ENCODE peak calls at places on chromosome 14, in eight cellular contexts. One of them, this sample, is unnamed.

GRCh38 chr14:86788229-86788628 is 1204.8 kb downstream of the GALC start:
- DNase-seq in tibial nerve: no peak
- DNase-seq in AG04450: no peak
- DNase-seq in upper lobe of right lung: no peak
- DNase-seq in SK-N-SH: no peak
- DNase-seq in GM06990: no peak
- DNase-seq in PC-3: no peak
- DNase-seq in stomach: no peak
- DNase-seq in this sample: no peak

GRCh38 chr14:29410581-29410980 is 517.1 kb downstream of the PRKD1 start:
- DNase-seq in tibial nerve: no peak
- DNase-seq in AG04450: no peak
- DNase-seq in upper lobe of right lung: no peak
- DNase-seq in SK-N-SH: no peak
- DNase-seq in GM06990: no peak
- DNase-seq in PC-3: no peak
- DNase-seq in stomach: no peak
- DNase-seq in this sample: no peak

GRCh38 chr14:96827310-96827709 is 30.1 kb downstream of the VRK1 start:
- DNase-seq in tibial nerve: no peak
- DNase-seq in AG04450: no peak
- DNase-seq in upper lobe of right lung: no peak
- DNase-seq in SK-N-SH: no peak
- DNase-seq in GM06990: no peak
- DNase-seq in PC-3: no peak
- DNase-seq in stomach: no peak
- DNase-seq in this sample: no peak

GRCh38 chr14:61516957-61517356 is 178.4 kb upstream of the HIF1A start:
- DNase-seq in tibial nerve: no peak
- DNase-seq in AG04450: no peak
- DNase-seq in upper lobe of right lung: no peak
- DNase-seq in SK-N-SH: no peak
- DNase-seq in GM06990: no peak
- DNase-seq in PC-3: peak; percentile 80
- DNase-seq in stomach: no peak
- DNase-seq in this sample: no peak

GRCh38 chr14:22432348-22432976 is 156.6 kb downstream of the DAD1 start:
- DNase-seq in tibial nerve: no peak
- DNase-seq in AG04450: peak; percentile 74
- DNase-seq in upper lobe of right lung: no peak
- DNase-seq in SK-N-SH: no peak
- DNase-seq in GM06990: peak; percentile 29
- DNase-seq in PC-3: peak; percentile 97
- DNase-seq in stomach: peak; percentile 65
- DNase-seq in this sample: no peak

GRCh38 chr14:103961928-103962578 is 19.7 kb upstream of the RD3L start:
- DNase-seq in tibial nerve: no peak
- DNase-seq in AG04450: no peak
- DNase-seq in upper lobe of right lung: no peak
- DNase-seq in SK-N-SH: no peak
- DNase-seq in GM06990: no peak
- DNase-seq in PC-3: peak; percentile 13
- DNase-seq in stomach: no peak
- DNase-seq in this sample: no peak

GRCh38 chr14:105173901-105174894 is 5.6 kb upstream of the JAG2 start:
- DNase-seq in tibial nerve: no peak
- DNase-seq in AG04450: no peak
- DNase-seq in upper lobe of right lung: no peak
- DNase-seq in SK-N-SH: no peak
- DNase-seq in GM06990: peak; percentile 52
- DNase-seq in PC-3: no peak
- DNase-seq in stomach: no peak
- DNase-seq in this sample: no peak

GRCh38 chr14:98138666-98139065 is 1133.3 kb downstream of the BCL11B start:
- DNase-seq in tibial nerve: no peak
- DNase-seq in AG04450: no peak
- DNase-seq in upper lobe of right lung: no peak
- DNase-seq in SK-N-SH: peak; percentile 17
- DNase-seq in GM06990: no peak
- DNase-seq in PC-3: peak; percentile 30
- DNase-seq in stomach: no peak
- DNase-seq in this sample: peak; percentile 81

GRCh38 chr14:81974543-81974942 is 440.9 kb upstream of the SEL1L start:
- DNase-seq in tibial nerve: no peak
- DNase-seq in AG04450: no peak
- DNase-seq in upper lobe of right lung: no peak
- DNase-seq in SK-N-SH: no peak
- DNase-seq in GM06990: no peak
- DNase-seq in PC-3: no peak
- DNase-seq in stomach: no peak
- DNase-seq in this sample: no peak

GRCh38 chr14:77123381-77124344 is 17.9 kb downstream of the ZDHHC22 start:
- DNase-seq in tibial nerve: peak; percentile 37
- DNase-seq in AG04450: no peak
- DNase-seq in upper lobe of right lung: peak; percentile 85
- DNase-seq in SK-N-SH: no peak
- DNase-seq in GM06990: no peak
- DNase-seq in PC-3: peak; percentile 96
- DNase-seq in stomach: peak; percentile 96
- DNase-seq in this sample: no peak

GRCh38 chr14:38297681-38298080 is 41.8 kb upstream of the CLEC14A start:
- DNase-seq in tibial nerve: no peak
- DNase-seq in AG04450: no peak
- DNase-seq in upper lobe of right lung: no peak
- DNase-seq in SK-N-SH: no peak
- DNase-seq in GM06990: no peak
- DNase-seq in PC-3: peak; percentile 17
- DNase-seq in stomach: no peak
- DNase-seq in this sample: no peak

GRCh38 chr14:103597623-103598372 is 31.2 kb upstream of the KLC1 start:
- DNase-seq in tibial nerve: no peak
- DNase-seq in AG04450: peak; percentile 78
- DNase-seq in upper lobe of right lung: no peak
- DNase-seq in SK-N-SH: no peak
- DNase-seq in GM06990: no peak
- DNase-seq in PC-3: peak; percentile 92
- DNase-seq in stomach: no peak
- DNase-seq in this sample: no peak

GRCh38 chr14:85466678-85467077 is 63.3 kb upstream of the FLRT2 start:
- DNase-seq in tibial nerve: no peak
- DNase-seq in AG04450: no peak
- DNase-seq in upper lobe of right lung: no peak
- DNase-seq in SK-N-SH: no peak
- DNase-seq in GM06990: no peak
- DNase-seq in PC-3: peak; percentile 15
- DNase-seq in stomach: no peak
- DNase-seq in this sample: no peak

GRCh38 chr14:56903304-56904021 is 93.2 kb upstream of the OTX2 start:
- DNase-seq in tibial nerve: no peak
- DNase-seq in AG04450: no peak
- DNase-seq in upper lobe of right lung: no peak
- DNase-seq in SK-N-SH: no peak
- DNase-seq in GM06990: no peak
- DNase-seq in PC-3: no peak
- DNase-seq in stomach: no peak
- DNase-seq in this sample: no peak
- H3K4me3 ChIP-seq in tibial nerve: no peak overlapping the region
- H3K4me3 ChIP-seq in AG04450: no peak overlapping the region
- H3K4me3 ChIP-seq in upper lobe of right lung: no peak overlapping the region
- H3K4me3 ChIP-seq in SK-N-SH: no peak overlapping the region
- H3K4me3 ChIP-seq in GM06990: no peak overlapping the region
- H3K4me3 ChIP-seq in PC-3: no peak overlapping the region
- H3K4me3 ChIP-seq in stomach: no peak overlapping the region
- H3K4me3 ChIP-seq in this sample: no peak overlapping the region

GRCh38 chr14:94481468-94482131 is 5.6 kb upstream of the SERPINA9 start:
- DNase-seq in tibial nerve: no peak
- DNase-seq in AG04450: no peak
- DNase-seq in upper lobe of right lung: no peak
- DNase-seq in SK-N-SH: no peak
- DNase-seq in GM06990: no peak
- DNase-seq in PC-3: no peak
- DNase-seq in stomach: no peak
- DNase-seq in this sample: no peak
- H3K27me3 ChIP-seq in tibial nerve: peaks cover 3% of the 10 kb centered on the region
- H3K27me3 ChIP-seq in AG04450: peaks cover under 1% of the 10 kb centered on the region
- H3K27me3 ChIP-seq in upper lobe of right lung: peaks cover 2% of the 10 kb centered on the region
- H3K27me3 ChIP-seq in SK-N-SH: no peaks in the 10 kb centered on the region
- H3K27me3 ChIP-seq in GM06990: no peaks in the 10 kb centered on the region
- H3K27me3 ChIP-seq in PC-3: peaks cover 4% of the 10 kb centered on the region
- H3K27me3 ChIP-seq in stomach: peaks cover 6% of the 10 kb centered on the region
- H3K27me3 ChIP-seq in this sample: no peaks in the 10 kb centered on the region

GRCh38 chr14:71712478-71712877 is 219.8 kb upstream of the RGS6 start:
- DNase-seq in tibial nerve: no peak
- DNase-seq in AG04450: no peak
- DNase-seq in upper lobe of right lung: no peak
- DNase-seq in SK-N-SH: no peak
- DNase-seq in GM06990: no peak
- DNase-seq in PC-3: no peak
- DNase-seq in stomach: no peak
- DNase-seq in this sample: no peak

GRCh38 chr14:71711619-71712018 is 220.6 kb upstream of the RGS6 start:
- DNase-seq in tibial nerve: no peak
- DNase-seq in AG04450: no peak
- DNase-seq in upper lobe of right lung: no peak
- DNase-seq in SK-N-SH: no peak
- DNase-seq in GM06990: no peak
- DNase-seq in PC-3: peak; percentile 62
- DNase-seq in stomach: no peak
- DNase-seq in this sample: no peak

GRCh38 chr14:71716371-71716770 is 215.9 kb upstream of the RGS6 start:
- DNase-seq in tibial nerve: no peak
- DNase-seq in AG04450: no peak
- DNase-seq in upper lobe of right lung: no peak
- DNase-seq in SK-N-SH: no peak
- DNase-seq in GM06990: no peak
- DNase-seq in PC-3: no peak
- DNase-seq in stomach: no peak
- DNase-seq in this sample: no peak

GRCh38 chr14:71713061-71713850 is 219.0 kb upstream of the RGS6 start:
- DNase-seq in tibial nerve: no peak
- DNase-seq in AG04450: no peak
- DNase-seq in upper lobe of right lung: no peak
- DNase-seq in SK-N-SH: no peak
- DNase-seq in GM06990: no peak
- DNase-seq in PC-3: peak; percentile 22
- DNase-seq in stomach: no peak
- DNase-seq in this sample: no peak

GRCh38 chr14:71714225-71714624 is 218.0 kb upstream of the RGS6 start:
- DNase-seq in tibial nerve: no peak
- DNase-seq in AG04450: no peak
- DNase-seq in upper lobe of right lung: no peak
- DNase-seq in SK-N-SH: no peak
- DNase-seq in GM06990: no peak
- DNase-seq in PC-3: peak; percentile 50
- DNase-seq in stomach: no peak
- DNase-seq in this sample: no peak
- H3K4me3 ChIP-seq in tibial nerve: no peak overlapping the region
- H3K4me3 ChIP-seq in AG04450: no peak overlapping the region
- H3K4me3 ChIP-seq in upper lobe of right lung: no peak overlapping the region
- H3K4me3 ChIP-seq in SK-N-SH: no peak overlapping the region
- H3K4me3 ChIP-seq in GM06990: no peak overlapping the region
- H3K4me3 ChIP-seq in PC-3: no peak overlapping the region
- H3K4me3 ChIP-seq in stomach: no peak overlapping the region
- H3K4me3 ChIP-seq in this sample: no peak overlapping the region

DNA sequence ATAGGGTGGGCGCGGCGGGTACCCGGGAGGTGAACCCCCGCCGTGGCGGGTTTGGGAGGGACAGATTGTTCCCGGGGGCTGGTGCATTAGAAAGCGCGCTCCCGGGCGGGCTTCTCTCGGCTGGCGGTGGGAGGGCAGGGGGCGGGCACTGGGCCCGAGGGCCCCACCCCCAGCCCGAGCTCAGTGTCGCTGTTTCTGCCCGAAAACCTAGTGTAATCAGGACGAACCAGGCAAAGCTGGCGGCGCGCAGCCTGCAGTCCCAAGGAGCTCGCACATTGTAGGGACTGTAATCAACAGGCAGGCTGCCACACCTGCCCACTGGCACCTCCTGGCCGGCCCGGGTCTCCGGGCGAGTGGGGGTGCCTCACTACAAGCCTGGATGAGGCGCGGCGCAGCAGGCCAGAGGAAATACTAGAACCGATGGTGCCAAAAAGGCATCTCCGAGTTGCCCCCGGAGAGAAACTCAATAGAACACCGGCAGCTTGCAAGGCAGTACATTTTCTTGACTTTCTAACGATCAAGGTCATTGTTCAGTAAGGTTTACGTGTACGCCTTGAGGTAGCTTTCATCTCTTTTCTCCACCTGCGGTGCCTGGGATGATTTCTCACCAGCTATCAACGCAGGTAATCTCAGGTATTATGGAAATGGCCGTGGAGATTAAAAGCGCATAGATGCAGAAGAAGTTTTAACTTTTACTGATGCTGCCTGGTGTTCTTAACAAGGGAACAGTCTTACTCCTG is 845 bp upstream of the SPTB start:
- DNase-seq in tibial nerve: no peak
- DNase-seq in AG04450: no peak
- DNase-seq in upper lobe of right lung: peak; percentile 78
- DNase-seq in SK-N-SH: peak; percentile 89
- DNase-seq in GM06990: peak; percentile 65
- DNase-seq in PC-3: peak; percentile 56
- DNase-seq in stomach: peak; percentile 46
- DNase-seq in this sample: peak; percentile 38
- H3K27me3 ChIP-seq in tibial nerve: peaks cover 54% of the 10 kb centered on the region
- H3K27me3 ChIP-seq in AG04450: peaks cover 78% of the 10 kb centered on the region
- H3K27me3 ChIP-seq in upper lobe of right lung: peaks cover 54% of the 10 kb centered on the region
- H3K27me3 ChIP-seq in SK-N-SH: peaks cover 44% of the 10 kb centered on the region
- H3K27me3 ChIP-seq in GM06990: peaks cover 3% of the 10 kb centered on the region
- H3K27me3 ChIP-seq in PC-3: peaks cover 50% of the 10 kb centered on the region
- H3K27me3 ChIP-seq in stomach: peaks cover 36% of the 10 kb centered on the region
- H3K27me3 ChIP-seq in this sample: peaks cover 46% of the 10 kb centered on the region

DNA sequence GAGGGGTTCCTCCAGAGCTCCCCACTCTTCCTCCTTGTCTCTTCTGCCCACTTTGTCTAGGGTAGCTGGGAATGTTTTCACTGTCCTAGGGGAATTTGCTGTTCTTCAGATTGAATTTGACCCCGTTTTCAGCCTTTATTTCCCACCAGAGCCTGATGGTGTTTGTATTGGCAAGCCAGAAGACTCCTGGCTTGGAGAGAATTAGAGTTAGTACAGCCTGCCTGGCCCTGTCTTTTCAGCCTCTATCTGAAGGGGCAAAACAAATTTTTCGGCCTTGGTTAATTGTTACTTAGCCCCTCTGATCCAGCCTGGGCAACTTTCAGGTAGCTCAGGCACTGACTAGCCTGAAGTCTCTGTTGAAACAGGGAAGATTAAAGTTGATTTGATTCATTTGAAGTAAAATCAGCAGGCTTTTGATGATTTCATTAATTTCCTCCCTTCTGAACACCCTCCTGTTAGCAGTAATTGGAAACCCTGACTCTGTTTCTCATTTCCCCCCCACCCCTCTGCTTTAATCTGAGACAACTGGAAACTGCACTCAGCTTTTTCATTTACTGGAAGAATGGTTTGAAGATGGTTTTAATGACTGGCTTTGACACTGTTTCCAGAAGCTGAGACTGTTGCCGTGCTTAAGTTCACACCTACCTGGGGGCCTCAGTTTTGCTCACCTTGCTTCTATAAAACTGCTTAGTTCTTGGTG is 63.3 kb downstream of the SUSD6 start:
- DNase-seq in tibial nerve: no peak
- DNase-seq in AG04450: no peak
- DNase-seq in upper lobe of right lung: no peak
- DNase-seq in SK-N-SH: no peak
- DNase-seq in GM06990: no peak
- DNase-seq in PC-3: no peak
- DNase-seq in stomach: no peak
- DNase-seq in this sample: no peak
- H3K4me3 ChIP-seq in tibial nerve: peak overlapping the region; percentile 17
- H3K4me3 ChIP-seq in AG04450: no peak overlapping the region
- H3K4me3 ChIP-seq in upper lobe of right lung: no peak overlapping the region
- H3K4me3 ChIP-seq in SK-N-SH: no peak overlapping the region
- H3K4me3 ChIP-seq in GM06990: no peak overlapping the region
- H3K4me3 ChIP-seq in PC-3: no peak overlapping the region
- H3K4me3 ChIP-seq in stomach: no peak overlapping the region
- H3K4me3 ChIP-seq in this sample: peak overlapping the region; percentile 35

This sample was measured in CD4-positive, CD25-positive, alpha-beta regulatory T cell.